ENCODE peak calls at places on chromosomes 2 and 18, in nine cellular contexts. O is cardiac muscle cell; A is fibroblast of pulmonary artery; S is HCT116; W is PC-9; M is endothelial cell; V is B cell; E is GM12864; P is CD8-positive, alpha-beta T cell. B is an unnamed sample.

GRCh38 chr18:62732631-62733030 is 17.3 kb downstream of the PHLPP1 start:
- DNase-seq in O (no peak), E (no peak), S (no peak), P (no peak), W (no peak), M (no peak), V (no peak), A (no peak), B (no peak)

GRCh38 chr2:232260075-232260474 is 118.5 kb upstream of the ALPP start:
- DNase-seq in E (no peak), P (no peak), M (peak), W (peak), S (no peak), A (peak), O (peak), V (no peak), B (peak)

GRCh38 chr2:43217228-43218220 is 8.9 kb downstream of the ZFP36L2 start:
- DNase-seq in W (no peak), S (no peak), V (no peak), E (no peak), A (no peak), M (no peak), P (no peak), O (no peak), B (no peak)

GRCh38 chr2:129764376-129765325 is 214.8 kb upstream of the RAB6C start:
- DNase-seq in S (peak), W (no peak), V (no peak), M (no peak), O (no peak), E (no peak), A (no peak), P (no peak), B (no peak)

GRCh38 chr2:61471905-61472805 is 1.3 kb upstream of the USP34 start:
- DNase-seq in P (peak), S (no peak), M (no peak), O (peak), E (no peak), A (peak), V (peak), W (peak), B (no peak)

GRCh38 chr18:63107931-63108330 is 211.6 kb downstream of the BCL2 start:
- DNase-seq in A (no peak), E (no peak), W (no peak), O (no peak), M (no peak), S (no peak), P (no peak), V (no peak), B (no peak)

GRCh38 chr2:100365434-100365833 is 43.1 kb upstream of the LONRF2 start:
- DNase-seq in S (peak), E (no peak), O (peak), M (no peak), A (peak), V (no peak), P (no peak), W (peak), B (peak)

GRCh38 chr2:124699001-124699565 is 674.0 kb downstream of the CNTNAP5 start:
- DNase-seq in S (no peak), M (no peak), A (no peak), P (no peak), O (no peak), V (no peak), E (no peak), W (no peak), B (no peak)

GRCh38 chr18:600107-600506 is 3.3 kb downstream of the CLUL1 start:
- DNase-seq in S (no peak), M (no peak), P (no peak), V (no peak), W (no peak), O (peak), A (no peak), E (no peak), B (no peak)

GRCh38 chr18:61953161-61953560 is 60.4 kb upstream of the RNF152 start:
- DNase-seq in A (no peak), E (no peak), V (no peak), S (no peak), O (no peak), P (no peak), W (no peak), M (no peak), B (no peak)

GRCh38 chr2:219555956-219556355 is 12.1 kb downstream of the TMEM198 start:
- DNase-seq in A (no peak), E (no peak), S (no peak), O (no peak), W (no peak), M (no peak), P (no peak), V (no peak), B (no peak)

GRCh38 chr2:165369936-165370296 is 99.6 kb upstream of the CSRNP3 start:
- DNase-seq in O (no peak), E (no peak), P (no peak), W (no peak), A (no peak), S (no peak), M (no peak), V (no peak), B (no peak)

GRCh38 chr2:38720613-38721241 is 30.4 kb downstream of the SRSF7 start:
- DNase-seq in O (peak), S (no peak), P (no peak), M (no peak), A (peak), E (peak), V (no peak), W (peak), B (peak)

GRCh38 chr2:100960688-100961087 is 41.4 kb upstream of the RPL31 start:
- DNase-seq in E (no peak), S (no peak), A (no peak), M (no peak), P (no peak), V (no peak), O (no peak), W (no peak), B (no peak)

GRCh38 chr18:27030403-27030802 is 154.7 kb downstream of the CHST9 start:
- DNase-seq in M (no peak), A (no peak), S (no peak), P (no peak), O (no peak), E (no peak), W (no peak), V (no peak), B (no peak)

GRCh38 chr18:506264-506663 is 5.8 kb upstream of the COLEC12 start:
- DNase-seq in O (no peak), W (no peak), V (no peak), A (no peak), P (no peak), S (no peak), E (no peak), M (no peak), B (no peak)

GRCh38 chr2:57516740-57517340 is 529.8 kb upstream of the VRK2 start:
- DNase-seq in M (no peak), S (peak), A (peak), V (no peak), O (peak), E (peak), P (no peak), W (no peak), B (no peak)

GRCh38 chr2:176178271-176178806 is 10.1 kb upstream of the HOXD1 start:
- DNase-seq in A (no peak), P (no peak), M (no peak), O (peak), E (no peak), W (no peak), V (no peak), S (no peak), B (no peak)

GRCh38 chr2:63984606-63985359 is 34.4 kb downstream of the VPS54 start:
- DNase-seq in A (no peak), E (no peak), S (no peak), W (no peak), M (no peak), V (no peak), P (no peak), O (no peak), B (no peak)

GRCh38 chr2:63982335-63982734 is 36.9 kb downstream of the VPS54 start:
- DNase-seq in W (no peak), O (no peak), M (no peak), S (no peak), P (no peak), V (no peak), A (no peak), E (no peak), B (no peak)

GRCh38 chr2:63981702-63982103 is 37.5 kb downstream of the VPS54 start:
- DNase-seq in M (no peak), V (no peak), W (no peak), S (no peak), P (no peak), E (no peak), O (no peak), A (no peak), B (no peak)

GRCh38 chr2:63980794-63981193 is 38.4 kb downstream of the VPS54 start:
- DNase-seq in V (no peak), P (no peak), A (no peak), S (no peak), M (no peak), O (no peak), W (no peak), E (no peak), B (no peak)

DNA sequence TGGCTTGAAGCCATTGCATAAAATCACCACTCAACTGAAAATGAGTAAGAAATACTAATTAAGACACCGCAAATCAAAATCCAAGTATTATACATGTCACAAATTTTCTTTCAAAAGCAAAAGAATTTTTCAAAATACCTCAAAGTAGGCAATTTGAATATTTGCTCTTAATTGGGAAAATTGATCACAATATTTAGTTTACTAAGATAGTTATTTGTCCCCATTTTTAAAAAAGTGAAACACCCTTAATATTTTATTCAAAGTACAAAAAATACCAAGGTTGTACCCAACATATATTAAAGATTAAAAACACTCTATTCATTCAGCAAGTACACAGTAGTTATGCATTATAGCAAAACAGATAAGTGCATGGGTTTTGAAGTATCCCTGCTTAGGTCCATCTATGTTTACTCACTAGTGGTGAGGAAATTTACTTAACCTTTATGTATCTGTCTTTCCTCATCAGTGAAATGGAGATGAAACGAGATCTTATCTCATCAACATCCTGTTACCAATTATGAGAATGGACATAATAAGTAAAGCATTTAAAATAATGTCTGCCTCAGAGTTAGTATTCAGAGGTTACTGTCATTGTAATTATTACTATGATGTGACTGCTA is 35.1 kb downstream of the VPS54 start:
- DNase-seq in O (peak), V (no peak), E (no peak), W (no peak), P (no peak), S (no peak), M (no peak), A (no peak), B (no peak)
- TF ChIP-seq CTCF in O (no peak), V (no peak), E (no peak), W (no peak), P (no peak), S (no peak), M (no peak), A (no peak), B (no peak)

DNA sequence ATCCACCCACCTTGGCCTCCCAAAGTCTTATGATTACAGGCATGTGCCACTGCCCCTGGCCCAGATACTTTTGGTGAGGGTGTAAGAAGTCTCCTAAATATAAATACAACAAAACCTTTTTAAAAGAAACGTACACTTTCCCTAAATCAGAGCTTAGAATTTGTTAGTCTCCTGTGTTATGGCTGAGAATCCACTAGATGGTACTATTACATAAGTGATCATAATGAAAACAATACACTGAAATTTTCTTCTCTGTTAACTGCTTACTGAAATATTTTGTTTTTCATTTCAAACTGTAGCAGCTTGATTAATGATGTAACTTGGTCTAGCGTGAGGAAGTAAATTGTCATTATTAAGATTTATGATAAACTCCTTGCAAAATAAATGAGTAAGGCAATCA is 74.8 kb upstream of the FAM98A start:
- DNase-seq in E (no peak), M (no peak), W (no peak), P (no peak), V (no peak), S (peak), A (peak), O (peak), B (no peak)
- TF ChIP-seq CTCF in E (peak), M (peak), W (peak), P (no peak), V (no peak), S (peak), A (peak), O (no peak), B (peak)

GRCh38 chr2:149648282-149649030 is 60.9 kb upstream of the MMADHC start:
- DNase-seq in O (peak), W (peak), A (peak), V (no peak), M (no peak), E (no peak), P (no peak), S (no peak), B (peak)
- TF ChIP-seq CTCF in O (no peak), W (no peak), A (no peak), V (no peak), M (no peak), E (no peak), P (no peak), S (no peak), B (no peak)

GRCh38 chr2:10028407-10028987 is 14.9 kb upstream of the KLF11 start:
- DNase-seq in E (no peak), S (no peak), V (no peak), M (no peak), W (no peak), O (peak), A (no peak), P (no peak), B (no peak)
- TF ChIP-seq CTCF in E (peak), S (no peak), V (no peak), M (no peak), W (no peak), O (peak), A (no peak), P (no peak), B (no peak)

GRCh38 chr2:34570266-34570872 is 971.3 kb upstream of the FAM98A start:
- DNase-seq in A (no peak), M (no peak), S (no peak), W (no peak), V (no peak), O (no peak), E (no peak), P (no peak), B (peak)
- TF ChIP-seq CTCF in A (no peak), M (no peak), S (no peak), W (peak), V (no peak), O (no peak), E (no peak), P (no peak), B (peak)